ENCODE peak calls at places on chromosome 5, in five cellular contexts. E is MCF 10A, F is ovary, R is RWPE1, B is PC-9. Z is an unnamed sample.

GRCh38 chr5:78518365-78519197 is 130.0 kb downstream of the LHFPL2 start:
- DNase-seq in E (peak), F (no peak), R (peak), B (peak), Z (no peak)

GRCh38 chr5:133319905-133320520 is 268.2 kb downstream of the HSPA4 start:
- DNase-seq in E (peak), F (no peak), R (peak), B (peak), Z (no peak)

GRCh38 chr5:80181618-80182211 is 74.1 kb downstream of the SERINC5 start:
- DNase-seq in E (peak), F (no peak), R (peak), B (peak), Z (no peak)

GRCh38 chr5:44911501-44911900 is 102.8 kb downstream of the MRPS30 start:
- DNase-seq in E (no peak), F (no peak), R (no peak), B (no peak), Z (no peak)

GRCh38 chr5:78509884-78510769 is 138.4 kb downstream of the LHFPL2 start:
- DNase-seq in E (no peak), F (peak), R (no peak), B (no peak), Z (peak)

GRCh38 chr5:3604501-3604900 is 8.9 kb downstream of the IRX1 start:
- DNase-seq in E (peak), F (no peak), R (no peak), B (no peak), Z (no peak)

GRCh38 chr5:133612021-133612860 is at the start of gene FSTL4:
- DNase-seq in E (no peak), F (no peak), R (peak), B (no peak), Z (peak)

GRCh38 chr5:178991190-178992145 is 3.7 kb downstream of the GRM6 start:
- DNase-seq in E (no peak), F (no peak), R (no peak), B (no peak), Z (no peak)

GRCh38 chr5:179699640-179700298 is 1.0 kb downstream of the CANX start:
- DNase-seq in E (peak), F (no peak), R (peak), B (no peak), Z (peak)

GRCh38 chr5:100709771-100710170 is 174.6 kb downstream of the FAM174A start:
- DNase-seq in E (no peak), F (no peak), R (no peak), B (no peak), Z (no peak)

GRCh38 chr5:100708625-100709171 is 173.5 kb downstream of the FAM174A start:
- DNase-seq in E (no peak), F (no peak), R (no peak), B (no peak), Z (no peak)

DNA sequence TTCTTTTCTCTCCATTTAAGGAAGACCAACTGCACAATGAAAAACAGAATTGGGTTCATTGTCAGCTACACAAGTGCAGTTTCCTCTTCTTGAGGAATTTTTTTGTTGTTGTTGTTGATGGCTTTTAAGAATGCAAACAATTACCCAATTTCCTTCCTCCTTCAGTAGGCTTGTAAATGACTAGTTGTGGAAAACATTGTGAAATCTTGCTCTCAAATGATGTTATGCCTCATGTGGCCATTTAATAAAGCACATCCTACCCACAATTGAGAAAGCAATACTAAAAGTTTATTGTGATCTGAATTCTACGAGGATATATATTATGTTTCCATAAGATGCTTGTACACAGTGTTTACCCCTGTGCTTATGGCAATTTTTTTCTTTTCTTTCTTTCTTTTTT is 171.6 kb downstream of the FAM174A start:
- DNase-seq in E (peak), F (no peak), R (peak), B (peak), Z (no peak)
- TF ChIP-seq CTCF in E (peak), F (no peak), R (peak), B (peak), Z (no peak)

DNA sequence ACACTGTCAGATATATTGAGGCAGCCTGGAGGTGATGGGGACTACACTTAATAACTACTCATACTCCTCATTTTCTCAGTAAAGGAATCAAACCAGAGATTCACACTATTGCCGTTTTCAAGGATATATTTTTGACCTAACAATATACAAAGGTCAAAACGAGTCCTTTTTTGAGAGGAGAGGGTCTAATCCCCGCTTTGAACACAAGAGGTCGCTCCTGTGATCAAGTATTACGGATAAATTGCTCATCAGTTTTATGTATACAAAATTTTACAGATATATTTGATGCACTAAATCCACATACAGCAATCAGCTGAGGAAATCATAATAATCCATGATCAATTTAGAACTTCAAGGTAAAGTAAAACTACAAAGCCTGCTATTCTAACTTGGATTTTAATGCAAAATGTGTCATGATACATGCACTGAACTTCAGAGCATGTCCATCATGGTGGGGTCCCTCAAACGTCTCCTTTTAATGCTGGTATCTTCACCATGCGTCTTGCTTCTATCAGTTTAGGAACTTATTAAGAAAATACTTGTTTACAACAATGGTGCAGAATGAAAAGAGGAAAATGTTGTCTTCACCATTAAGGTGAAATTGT is 2.5 kb upstream of the ISL1 start:
- DNase-seq in E (peak), F (no peak), R (peak), B (no peak), Z (peak)
- TF ChIP-seq CTCF in E (peak), F (no peak), R (peak), B (peak), Z (peak)

GRCh38 chr5:154196955-154197652 is 6.6 kb downstream of the GALNT10 start:
- DNase-seq in E (peak), F (no peak), R (no peak), B (peak), Z (no peak)
- TF ChIP-seq CTCF in E (peak), F (peak), R (no peak), B (peak), Z (peak)

GRCh38 chr5:1349246-1349645 is 4.3 kb upstream of the CLPTM1L start:
- DNase-seq in E (no peak), F (no peak), R (no peak), B (no peak), Z (no peak)
- TF ChIP-seq CTCF in E (no peak), F (no peak), R (peak), B (peak), Z (no peak)

DNA sequence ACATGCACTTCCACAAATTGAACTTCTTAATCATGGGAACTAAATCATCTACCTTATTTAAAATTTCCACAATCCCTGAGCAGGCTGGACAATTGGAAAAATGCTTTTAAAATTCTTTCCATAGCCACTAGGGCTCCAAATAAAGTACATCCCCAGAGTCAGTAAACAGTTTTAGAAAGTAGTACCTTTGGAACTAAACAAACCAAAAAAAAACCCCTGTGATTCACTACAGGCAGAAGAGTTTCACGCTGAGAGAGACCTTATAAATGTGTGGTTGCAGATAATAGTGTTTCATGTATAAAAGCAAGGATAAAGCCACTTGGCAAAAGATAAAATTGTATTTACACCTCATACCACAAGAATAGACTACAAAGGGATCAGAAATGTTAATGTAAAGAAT is 11.8 kb upstream of the HMGCR start:
- DNase-seq in E (no peak), F (no peak), R (no peak), B (no peak), Z (no peak)
- TF ChIP-seq CTCF in E (no peak), F (no peak), R (no peak), B (no peak), Z (no peak)

GRCh38 chr5:124342027-124342471 is 404.4 kb downstream of the ZNF608 start:
- DNase-seq in E (no peak), F (peak), R (no peak), B (no peak), Z (no peak)

GRCh38 chr5:124343451-124343867 is 403.0 kb downstream of the ZNF608 start:
- DNase-seq in E (peak), F (no peak), R (no peak), B (no peak), Z (no peak)

GRCh38 chr5:124341066-124341943 is 405.1 kb downstream of the ZNF608 start:
- DNase-seq in E (no peak), F (no peak), R (no peak), B (no peak), Z (no peak)

GRCh38 chr5:124343021-124343420 is 403.4 kb downstream of the ZNF608 start:
- DNase-seq in E (no peak), F (no peak), R (no peak), B (no peak), Z (no peak)

DNA sequence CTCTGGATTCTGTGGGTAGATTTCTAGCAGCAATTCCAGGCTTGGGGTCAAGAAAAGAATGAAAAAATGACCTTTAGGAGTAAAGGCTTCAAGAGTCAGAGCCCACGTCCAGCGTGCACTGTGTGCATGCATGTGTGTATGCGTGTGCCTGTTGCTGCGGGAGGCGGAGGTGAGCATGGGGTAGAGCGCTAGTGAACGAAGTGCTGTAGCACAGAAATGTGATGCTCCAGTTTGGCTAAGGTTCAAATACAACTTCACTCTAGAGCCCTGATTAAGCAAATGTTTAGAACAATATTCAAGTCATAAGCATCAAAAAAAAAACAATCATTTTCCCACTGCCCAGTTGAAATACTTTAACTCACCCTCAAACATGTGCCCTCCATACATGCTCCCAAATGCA is 403.9 kb downstream of the ZNF608 start:
- DNase-seq in E (no peak), F (peak), R (no peak), B (no peak), Z (no peak)
- TF ChIP-seq CTCF in E (no peak), F (no peak), R (no peak), B (no peak), Z (no peak)

GRCh38 chr5:74212336-74212735 is 428.2 kb downstream of the ENC1 start:
- DNase-seq in E (peak), F (no peak), R (no peak), B (no peak), Z (no peak)
- TF ChIP-seq CTCF in E (peak), F (no peak), R (no peak), B (peak), Z (peak)

DNA sequence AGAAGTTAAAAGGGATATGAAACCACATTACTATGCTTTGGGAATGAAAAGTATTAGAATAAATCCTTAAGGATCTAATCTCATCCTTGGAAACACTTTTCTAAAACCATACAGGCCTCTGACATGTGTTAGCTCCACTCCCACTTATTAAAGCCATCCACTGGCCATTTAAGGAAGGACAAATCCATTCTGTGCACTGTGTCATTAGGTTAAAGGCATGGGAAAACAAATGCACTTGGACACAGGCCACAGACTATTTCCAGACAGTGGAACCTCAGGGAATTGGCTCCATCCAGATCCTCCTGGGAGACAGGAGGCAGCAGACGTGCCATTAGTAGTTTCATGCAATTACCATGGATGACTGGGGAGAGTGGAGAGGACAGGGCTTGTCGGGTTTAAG is 454.9 kb downstream of the ENC1 start:
- DNase-seq in E (no peak), F (no peak), R (no peak), B (no peak), Z (no peak)
- TF ChIP-seq CTCF in E (no peak), F (no peak), R (no peak), B (no peak), Z (no peak)

Z was measured in GM13977.